ENCODE peak calls at places on chromosomes 3 and 15, in seven cellular contexts. One of them, this sample, is unnamed.

GRCh38 chr3:170907519-170908234 is 760 bp downstream of the EIF5A2 start:
- DNase-seq in CD4-positive, CD25-positive, alpha-beta regulatory T cell: peak; percentile 29
- DNase-seq in fibroblast of lung: peak; percentile 39
- DNase-seq in psoas muscle: no peak
- DNase-seq in cardiac muscle cell: peak; percentile 34
- DNase-seq in CD8-positive, alpha-beta memory T cell: no peak
- DNase-seq in heart right ventricle: no peak
- DNase-seq in this sample: peak; percentile 11

GRCh38 chr15:85570331-85570730 is 189.9 kb downstream of the AKAP13 start:
- DNase-seq in CD4-positive, CD25-positive, alpha-beta regulatory T cell: no peak
- DNase-seq in fibroblast of lung: no peak
- DNase-seq in psoas muscle: no peak
- DNase-seq in cardiac muscle cell: no peak
- DNase-seq in CD8-positive, alpha-beta memory T cell: no peak
- DNase-seq in heart right ventricle: no peak
- DNase-seq in this sample: no peak

GRCh38 chr15:51848811-51849210 is 19.4 kb downstream of the TMOD3 start:
- DNase-seq in CD4-positive, CD25-positive, alpha-beta regulatory T cell: no peak
- DNase-seq in fibroblast of lung: peak; percentile 37
- DNase-seq in psoas muscle: no peak
- DNase-seq in cardiac muscle cell: peak; percentile 55
- DNase-seq in CD8-positive, alpha-beta memory T cell: no peak
- DNase-seq in heart right ventricle: no peak
- DNase-seq in this sample: no peak

GRCh38 chr3:144259267-144259666 is 287.6 kb downstream of the DIPK2A start:
- DNase-seq in CD4-positive, CD25-positive, alpha-beta regulatory T cell: no peak
- DNase-seq in fibroblast of lung: peak; percentile 15
- DNase-seq in psoas muscle: no peak
- DNase-seq in cardiac muscle cell: no peak
- DNase-seq in CD8-positive, alpha-beta memory T cell: no peak
- DNase-seq in heart right ventricle: no peak
- DNase-seq in this sample: peak; percentile 4

GRCh38 chr15:100120111-100120510 is 221.7 kb downstream of the ADAMTS17 start:
- DNase-seq in CD4-positive, CD25-positive, alpha-beta regulatory T cell: no peak
- DNase-seq in fibroblast of lung: no peak
- DNase-seq in psoas muscle: no peak
- DNase-seq in cardiac muscle cell: no peak
- DNase-seq in CD8-positive, alpha-beta memory T cell: no peak
- DNase-seq in heart right ventricle: no peak
- DNase-seq in this sample: no peak

GRCh38 chr3:8529738-8530525 is 28.3 kb downstream of the LMCD1 start:
- DNase-seq in CD4-positive, CD25-positive, alpha-beta regulatory T cell: no peak
- DNase-seq in fibroblast of lung: peak; percentile 40
- DNase-seq in psoas muscle: no peak
- DNase-seq in cardiac muscle cell: no peak
- DNase-seq in CD8-positive, alpha-beta memory T cell: no peak
- DNase-seq in heart right ventricle: no peak
- DNase-seq in this sample: no peak

GRCh38 chr3:188624828-188625227 is 470.9 kb downstream of the LPP start:
- DNase-seq in CD4-positive, CD25-positive, alpha-beta regulatory T cell: no peak
- DNase-seq in fibroblast of lung: no peak
- DNase-seq in psoas muscle: no peak
- DNase-seq in cardiac muscle cell: no peak
- DNase-seq in CD8-positive, alpha-beta memory T cell: no peak
- DNase-seq in heart right ventricle: no peak
- DNase-seq in this sample: no peak

GRCh38 chr3:15501126-15501525 is 20.4 kb downstream of the COLQ start:
- DNase-seq in CD4-positive, CD25-positive, alpha-beta regulatory T cell: no peak
- DNase-seq in fibroblast of lung: no peak
- DNase-seq in psoas muscle: no peak
- DNase-seq in cardiac muscle cell: no peak
- DNase-seq in CD8-positive, alpha-beta memory T cell: no peak
- DNase-seq in heart right ventricle: peak; percentile 31
- DNase-seq in this sample: no peak

GRCh38 chr3:100556656-100557310 is 52.6 kb upstream of the ADGRG7 start:
- DNase-seq in CD4-positive, CD25-positive, alpha-beta regulatory T cell: no peak
- DNase-seq in fibroblast of lung: peak; percentile 75
- DNase-seq in psoas muscle: no peak
- DNase-seq in cardiac muscle cell: peak; percentile 60
- DNase-seq in CD8-positive, alpha-beta memory T cell: no peak
- DNase-seq in heart right ventricle: no peak
- DNase-seq in this sample: peak; percentile 61

DNA sequence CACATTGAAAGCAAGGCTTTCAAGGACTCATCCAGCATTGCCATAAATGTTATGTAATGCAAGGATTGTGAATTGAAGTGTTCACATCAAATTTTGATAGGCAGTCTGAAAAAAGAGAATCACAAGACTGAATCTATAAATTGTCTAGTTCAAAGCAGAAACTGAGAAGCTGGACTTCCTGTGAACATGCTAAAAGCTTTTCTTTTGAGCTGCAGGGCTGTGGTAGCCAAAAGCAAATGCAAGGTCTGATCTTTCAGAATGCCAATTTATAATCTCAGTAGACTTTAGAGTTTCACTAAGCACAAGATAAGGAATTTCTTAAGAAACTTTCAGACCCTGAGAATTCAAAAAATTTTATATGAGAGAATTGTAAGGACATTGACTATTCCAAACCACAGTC is 1700.2 kb downstream of the OTOL1 start:
- DNase-seq in CD4-positive, CD25-positive, alpha-beta regulatory T cell: no peak
- DNase-seq in fibroblast of lung: no peak
- DNase-seq in psoas muscle: no peak
- DNase-seq in cardiac muscle cell: no peak
- DNase-seq in CD8-positive, alpha-beta memory T cell: no peak
- DNase-seq in heart right ventricle: no peak
- DNase-seq in this sample: no peak
- H3K4me3 ChIP-seq in CD4-positive, CD25-positive, alpha-beta regulatory T cell: no peak overlapping the region
- H3K4me3 ChIP-seq in fibroblast of lung: no peak overlapping the region
- H3K4me3 ChIP-seq in psoas muscle: no peak overlapping the region
- H3K4me3 ChIP-seq in cardiac muscle cell: no peak overlapping the region
- H3K4me3 ChIP-seq in CD8-positive, alpha-beta memory T cell: no peak overlapping the region
- H3K4me3 ChIP-seq in heart right ventricle: no peak overlapping the region
- H3K4me3 ChIP-seq in this sample: no peak overlapping the region

DNA sequence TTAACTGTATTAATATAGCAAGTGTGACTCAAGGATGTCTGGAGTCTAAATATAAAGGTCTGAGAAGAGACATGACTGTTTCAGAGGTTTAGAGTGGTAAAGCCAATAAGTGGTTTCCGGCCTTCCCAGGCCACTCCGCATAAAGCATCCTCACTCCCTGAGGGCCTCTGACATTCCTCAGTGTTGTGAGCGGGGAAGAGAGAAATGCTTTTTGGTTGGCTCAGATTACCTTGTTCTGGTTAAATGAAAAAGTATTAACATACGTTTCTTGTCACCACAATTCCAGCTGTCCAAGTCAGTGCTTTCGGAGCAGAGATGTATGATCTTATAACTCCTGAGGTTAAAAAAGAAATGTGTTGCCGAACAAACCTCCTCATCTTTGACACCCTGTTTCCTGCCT is 103.8 kb downstream of the RBMS3 start:
- DNase-seq in CD4-positive, CD25-positive, alpha-beta regulatory T cell: no peak
- DNase-seq in fibroblast of lung: peak; percentile 38
- DNase-seq in psoas muscle: peak; percentile 30
- DNase-seq in cardiac muscle cell: peak; percentile 87
- DNase-seq in CD8-positive, alpha-beta memory T cell: no peak
- DNase-seq in heart right ventricle: no peak
- DNase-seq in this sample: peak; percentile 84
- H3K27ac ChIP-seq in CD4-positive, CD25-positive, alpha-beta regulatory T cell: no peak overlapping the region
- H3K27ac ChIP-seq in fibroblast of lung: peak overlapping the region; percentile 31
- H3K27ac ChIP-seq in psoas muscle: peak overlapping the region; percentile 61
- H3K27ac ChIP-seq in cardiac muscle cell: no peak overlapping the region
- H3K27ac ChIP-seq in CD8-positive, alpha-beta memory T cell: no peak overlapping the region
- H3K27ac ChIP-seq in heart right ventricle: peak overlapping the region; percentile 51
- H3K27ac ChIP-seq in this sample: peak overlapping the region; percentile 84

GRCh38 chr3:134859341-134859740 is 64.3 kb downstream of the EPHB1 start:
- DNase-seq in CD4-positive, CD25-positive, alpha-beta regulatory T cell: no peak
- DNase-seq in fibroblast of lung: no peak
- DNase-seq in psoas muscle: no peak
- DNase-seq in cardiac muscle cell: no peak
- DNase-seq in CD8-positive, alpha-beta memory T cell: no peak
- DNase-seq in heart right ventricle: no peak
- DNase-seq in this sample: no peak
- H3K27me3 ChIP-seq in CD4-positive, CD25-positive, alpha-beta regulatory T cell: no peaks in the 10 kb centered on the region
- H3K27me3 ChIP-seq in fibroblast of lung: no peaks in the 10 kb centered on the region
- H3K27me3 ChIP-seq in psoas muscle: no peaks in the 10 kb centered on the region
- H3K27me3 ChIP-seq in cardiac muscle cell: no peaks in the 10 kb centered on the region
- H3K27me3 ChIP-seq in CD8-positive, alpha-beta memory T cell: no peaks in the 10 kb centered on the region
- H3K27me3 ChIP-seq in heart right ventricle: no peaks in the 10 kb centered on the region
- H3K27me3 ChIP-seq in this sample: no peaks in the 10 kb centered on the region

GRCh38 chr15:88255496-88256171 is 905 bp downstream of the NTRK3 start:
- DNase-seq in CD4-positive, CD25-positive, alpha-beta regulatory T cell: no peak
- DNase-seq in fibroblast of lung: peak; percentile 14
- DNase-seq in psoas muscle: peak; percentile 51
- DNase-seq in cardiac muscle cell: peak; percentile 58
- DNase-seq in CD8-positive, alpha-beta memory T cell: no peak
- DNase-seq in heart right ventricle: peak; percentile 33
- DNase-seq in this sample: peak; percentile 1
- H3K4me3 ChIP-seq in CD4-positive, CD25-positive, alpha-beta regulatory T cell: no peak overlapping the region
- H3K4me3 ChIP-seq in fibroblast of lung: no peak overlapping the region
- H3K4me3 ChIP-seq in psoas muscle: peak overlapping the region; percentile 63
- H3K4me3 ChIP-seq in cardiac muscle cell: peak overlapping the region; percentile 62
- H3K4me3 ChIP-seq in CD8-positive, alpha-beta memory T cell: no peak overlapping the region
- H3K4me3 ChIP-seq in heart right ventricle: peak overlapping the region; percentile 3
- H3K4me3 ChIP-seq in this sample: no peak overlapping the region

DNA sequence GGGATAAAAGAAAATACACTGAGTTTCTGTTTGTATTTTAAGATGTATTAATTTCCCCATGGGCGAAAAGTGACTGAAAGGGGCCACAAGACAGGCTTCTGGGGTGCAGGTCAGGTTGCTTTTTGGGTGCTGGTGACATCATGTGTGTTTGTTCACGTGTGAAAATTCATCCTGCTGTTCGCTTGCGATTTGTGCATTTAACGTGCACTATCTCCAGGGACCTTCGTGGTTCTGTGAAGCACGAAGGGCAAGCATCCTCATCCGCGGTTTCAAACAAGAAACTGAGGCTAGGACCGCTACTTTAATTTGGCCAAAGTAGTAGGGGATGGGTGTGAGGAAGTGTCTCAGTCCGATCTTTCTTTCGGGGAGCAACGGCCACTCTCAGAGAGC is 1.6 kb upstream of the SMAD6 start:
- DNase-seq in CD4-positive, CD25-positive, alpha-beta regulatory T cell: peak; percentile 57
- DNase-seq in fibroblast of lung: no peak
- DNase-seq in psoas muscle: no peak
- DNase-seq in cardiac muscle cell: no peak
- DNase-seq in CD8-positive, alpha-beta memory T cell: no peak
- DNase-seq in heart right ventricle: no peak
- DNase-seq in this sample: no peak
- H3K27ac ChIP-seq in CD4-positive, CD25-positive, alpha-beta regulatory T cell: no peak overlapping the region
- H3K27ac ChIP-seq in fibroblast of lung: peak overlapping the region; percentile 38
- H3K27ac ChIP-seq in psoas muscle: peak overlapping the region; percentile 79
- H3K27ac ChIP-seq in cardiac muscle cell: peak overlapping the region; percentile 2
- H3K27ac ChIP-seq in CD8-positive, alpha-beta memory T cell: peak overlapping the region; percentile 59
- H3K27ac ChIP-seq in heart right ventricle: peak overlapping the region; percentile 95
- H3K27ac ChIP-seq in this sample: no peak overlapping the region

GRCh38 chr15:39709941-39710340 is 72.7 kb downstream of the FSIP1 start:
- DNase-seq in CD4-positive, CD25-positive, alpha-beta regulatory T cell: no peak
- DNase-seq in fibroblast of lung: no peak
- DNase-seq in psoas muscle: no peak
- DNase-seq in cardiac muscle cell: no peak
- DNase-seq in CD8-positive, alpha-beta memory T cell: no peak
- DNase-seq in heart right ventricle: no peak
- DNase-seq in this sample: no peak

GRCh38 chr15:39701988-39702387 is 80.7 kb downstream of the FSIP1 start:
- DNase-seq in CD4-positive, CD25-positive, alpha-beta regulatory T cell: no peak
- DNase-seq in fibroblast of lung: no peak
- DNase-seq in psoas muscle: no peak
- DNase-seq in cardiac muscle cell: no peak
- DNase-seq in CD8-positive, alpha-beta memory T cell: no peak
- DNase-seq in heart right ventricle: no peak
- DNase-seq in this sample: no peak

GRCh38 chr15:39704684-39705083 is 78.0 kb downstream of the FSIP1 start:
- DNase-seq in CD4-positive, CD25-positive, alpha-beta regulatory T cell: no peak
- DNase-seq in fibroblast of lung: no peak
- DNase-seq in psoas muscle: no peak
- DNase-seq in cardiac muscle cell: peak; percentile 59
- DNase-seq in CD8-positive, alpha-beta memory T cell: no peak
- DNase-seq in heart right ventricle: no peak
- DNase-seq in this sample: peak; percentile 67

GRCh38 chr15:39704235-39704634 is 78.4 kb downstream of the FSIP1 start:
- DNase-seq in CD4-positive, CD25-positive, alpha-beta regulatory T cell: no peak
- DNase-seq in fibroblast of lung: no peak
- DNase-seq in psoas muscle: no peak
- DNase-seq in cardiac muscle cell: no peak
- DNase-seq in CD8-positive, alpha-beta memory T cell: no peak
- DNase-seq in heart right ventricle: no peak
- DNase-seq in this sample: no peak

GRCh38 chr15:39706252-39706651 is 76.4 kb downstream of the FSIP1 start:
- DNase-seq in CD4-positive, CD25-positive, alpha-beta regulatory T cell: no peak
- DNase-seq in fibroblast of lung: no peak
- DNase-seq in psoas muscle: no peak
- DNase-seq in cardiac muscle cell: no peak
- DNase-seq in CD8-positive, alpha-beta memory T cell: no peak
- DNase-seq in heart right ventricle: no peak
- DNase-seq in this sample: no peak
- H3K27me3 ChIP-seq in CD4-positive, CD25-positive, alpha-beta regulatory T cell: peaks cover 5% of the 10 kb centered on the region
- H3K27me3 ChIP-seq in fibroblast of lung: no peaks in the 10 kb centered on the region
- H3K27me3 ChIP-seq in psoas muscle: no peaks in the 10 kb centered on the region
- H3K27me3 ChIP-seq in cardiac muscle cell: no peaks in the 10 kb centered on the region
- H3K27me3 ChIP-seq in CD8-positive, alpha-beta memory T cell: no peaks in the 10 kb centered on the region
- H3K27me3 ChIP-seq in heart right ventricle: no peaks in the 10 kb centered on the region
- H3K27me3 ChIP-seq in this sample: no peaks in the 10 kb centered on the region

GRCh38 chr3:66473181-66473580 is 27.6 kb downstream of the LRIG1 start:
- DNase-seq in CD4-positive, CD25-positive, alpha-beta regulatory T cell: no peak
- DNase-seq in fibroblast of lung: peak; percentile 46
- DNase-seq in psoas muscle: no peak
- DNase-seq in cardiac muscle cell: peak; percentile 34
- DNase-seq in CD8-positive, alpha-beta memory T cell: no peak
- DNase-seq in heart right ventricle: no peak
- DNase-seq in this sample: no peak

GRCh38 chr3:66473637-66474036 is 27.2 kb downstream of the LRIG1 start:
- DNase-seq in CD4-positive, CD25-positive, alpha-beta regulatory T cell: peak; percentile 51
- DNase-seq in fibroblast of lung: peak; percentile 67
- DNase-seq in psoas muscle: no peak
- DNase-seq in cardiac muscle cell: peak; percentile 56
- DNase-seq in CD8-positive, alpha-beta memory T cell: no peak
- DNase-seq in heart right ventricle: no peak
- DNase-seq in this sample: peak; percentile 91

GRCh38 chr3:66470956-66471686 is 29.7 kb downstream of the LRIG1 start:
- DNase-seq in CD4-positive, CD25-positive, alpha-beta regulatory T cell: no peak
- DNase-seq in fibroblast of lung: no peak
- DNase-seq in psoas muscle: no peak
- DNase-seq in cardiac muscle cell: no peak
- DNase-seq in CD8-positive, alpha-beta memory T cell: no peak
- DNase-seq in heart right ventricle: no peak
- DNase-seq in this sample: no peak

GRCh38 chr3:66470285-66470684 is 30.5 kb downstream of the LRIG1 start:
- DNase-seq in CD4-positive, CD25-positive, alpha-beta regulatory T cell: no peak
- DNase-seq in fibroblast of lung: no peak
- DNase-seq in psoas muscle: no peak
- DNase-seq in cardiac muscle cell: no peak
- DNase-seq in CD8-positive, alpha-beta memory T cell: no peak
- DNase-seq in heart right ventricle: no peak
- DNase-seq in this sample: no peak

GRCh38 chr3:66472313-66473134 is 28.3 kb downstream of the LRIG1 start:
- DNase-seq in CD4-positive, CD25-positive, alpha-beta regulatory T cell: peak; percentile 70
- DNase-seq in fibroblast of lung: peak; percentile 69
- DNase-seq in psoas muscle: no peak
- DNase-seq in cardiac muscle cell: peak; percentile 53
- DNase-seq in CD8-positive, alpha-beta memory T cell: no peak
- DNase-seq in heart right ventricle: no peak
- DNase-seq in this sample: peak; percentile 72
- H3K4me3 ChIP-seq in CD4-positive, CD25-positive, alpha-beta regulatory T cell: peak overlapping the region; percentile 90
- H3K4me3 ChIP-seq in fibroblast of lung: peak overlapping the region; percentile 26
- H3K4me3 ChIP-seq in psoas muscle: peak overlapping the region; percentile 2
- H3K4me3 ChIP-seq in cardiac muscle cell: no peak overlapping the region
- H3K4me3 ChIP-seq in CD8-positive, alpha-beta memory T cell: peak overlapping the region; percentile 31
- H3K4me3 ChIP-seq in heart right ventricle: no peak overlapping the region
- H3K4me3 ChIP-seq in this sample: no peak overlapping the region

GRCh38 chr15:80736571-80736970 is 41.5 kb downstream of the ABHD17C start:
- DNase-seq in CD4-positive, CD25-positive, alpha-beta regulatory T cell: no peak
- DNase-seq in fibroblast of lung: peak; percentile 8
- DNase-seq in psoas muscle: no peak
- DNase-seq in cardiac muscle cell: peak; percentile 34
- DNase-seq in CD8-positive, alpha-beta memory T cell: no peak
- DNase-seq in heart right ventricle: no peak
- DNase-seq in this sample: no peak
- H3K27ac ChIP-seq in CD4-positive, CD25-positive, alpha-beta regulatory T cell: no peak overlapping the region
- H3K27ac ChIP-seq in fibroblast of lung: no peak overlapping the region
- H3K27ac ChIP-seq in psoas muscle: no peak overlapping the region
- H3K27ac ChIP-seq in cardiac muscle cell: no peak overlapping the region
- H3K27ac ChIP-seq in CD8-positive, alpha-beta memory T cell: no peak overlapping the region
- H3K27ac ChIP-seq in heart right ventricle: no peak overlapping the region
- H3K27ac ChIP-seq in this sample: no peak overlapping the region